ENCODE peak calls at places on chromosomes 13 and 19, in ten cellular contexts. K, E, D, Z, P, J, Q, A, X and O are unnamed samples.

GRCh38 chr19:14091086-14091884 is 734 bp upstream of the SAMD1 start:
- DNase-seq in Q (peak), Z (peak), J (peak), K (no peak), D (peak), E (no peak), X (peak), A (peak), P (no peak), O (no peak)

GRCh38 chr13:110399801-110400200 is 92.7 kb downstream of the COL4A2 start:
- DNase-seq in Q (no peak), J (no peak), Z (no peak), A (no peak), E (no peak), D (peak), P (no peak), K (no peak), X (no peak), O (no peak)

GRCh38 chr13:89393758-89394157 is 1722.6 kb downstream of the SLITRK5 start:
- DNase-seq in A (no peak), K (no peak), Q (no peak), D (no peak), X (no peak), J (no peak), P (no peak), Z (no peak), E (no peak), O (no peak)

GRCh38 chr19:2952953-2953481 is 8.2 kb upstream of the ZNF77 start:
- DNase-seq in A (no peak), J (peak), D (peak), E (no peak), Q (peak), P (no peak), Z (no peak), K (no peak), X (no peak), O (no peak)

GRCh38 chr13:33229446-33230177 is 55.9 kb downstream of the STARD13 start:
- DNase-seq in D (no peak), E (peak), X (peak), J (no peak), Q (no peak), Z (no peak), A (no peak), P (no peak), K (no peak), O (no peak)

GRCh38 chr19:4814625-4815425 is 16.7 kb downstream of the TICAM1 start:
- DNase-seq in K (no peak), E (no peak), A (no peak), P (peak), Z (no peak), D (peak), Q (no peak), J (no peak), X (no peak), O (no peak)

GRCh38 chr19:10142701-10143375 is 23.1 kb upstream of the EIF3G start:
- DNase-seq in A (no peak), Z (no peak), E (no peak), P (no peak), X (no peak), K (no peak), D (no peak), J (no peak), Q (no peak), O (no peak)

GRCh38 chr19:38337360-38337653 is 1.7 kb downstream of the CATSPERG start:
- DNase-seq in E (no peak), J (no peak), X (no peak), D (no peak), A (no peak), Z (no peak), Q (peak), P (no peak), K (no peak), O (no peak)

GRCh38 chr13:70568571-70568970 is 460.3 kb upstream of the KLHL1 start:
- DNase-seq in Z (peak), E (peak), K (no peak), D (peak), Q (peak), X (no peak), J (no peak), A (peak), P (no peak), O (no peak)

GRCh38 chr13:36101157-36101556 is 30.0 kb downstream of the DCLK1 start:
- DNase-seq in A (no peak), E (no peak), Q (no peak), Z (no peak), K (no peak), X (no peak), D (no peak), J (no peak), P (no peak), O (no peak)

GRCh38 chr13:24851546-24851945 is 87.6 kb downstream of the RNF17 start:
- DNase-seq in J (no peak), D (peak), K (no peak), Z (no peak), E (peak), X (no peak), A (no peak), P (no peak), Q (peak), O (no peak)

GRCh38 chr13:46575321-46575721 is 22.4 kb downstream of the LRCH1 start:
- DNase-seq in Z (peak), J (no peak), D (peak), Q (no peak), K (no peak), P (no peak), X (no peak), A (no peak), E (no peak), O (no peak)

GRCh38 chr19:51271015-51271600 is 20.2 kb downstream of the SIGLECL1 start:
- DNase-seq in D (no peak), E (no peak), A (no peak), Z (no peak), Q (no peak), P (no peak), J (no peak), X (no peak), K (no peak), O (no peak)

DNA sequence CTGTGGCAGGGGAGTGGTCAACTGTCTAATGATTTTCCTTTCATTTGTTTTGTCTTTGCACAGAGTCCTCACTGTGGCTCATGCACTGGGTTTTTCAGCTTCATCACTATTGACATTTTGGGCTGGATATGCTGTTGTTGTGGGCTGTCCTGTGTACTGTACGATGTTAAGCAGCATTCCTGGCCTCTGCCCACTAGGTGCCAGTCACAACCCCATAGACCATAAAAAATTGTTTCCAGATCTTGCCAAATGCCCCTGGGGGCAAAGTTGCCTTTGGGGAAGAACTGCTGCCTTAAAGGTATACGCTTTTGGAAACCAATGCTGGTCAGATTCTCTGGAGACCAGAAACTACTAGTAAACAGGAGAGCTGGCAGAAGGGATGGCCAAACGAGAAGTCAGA is 310.4 kb downstream of the SPRY2 start:
- DNase-seq in K (no peak), P (no peak), E (no peak), Q (peak), Z (no peak), D (no peak), A (no peak), J (peak), X (no peak), O (no peak)
- TF ChIP-seq CTCF in K (peak), P (peak), E (no peak), Q (peak), Z (no peak), D (no peak), A (peak), J (no peak), X (no peak), O (no peak)

DNA sequence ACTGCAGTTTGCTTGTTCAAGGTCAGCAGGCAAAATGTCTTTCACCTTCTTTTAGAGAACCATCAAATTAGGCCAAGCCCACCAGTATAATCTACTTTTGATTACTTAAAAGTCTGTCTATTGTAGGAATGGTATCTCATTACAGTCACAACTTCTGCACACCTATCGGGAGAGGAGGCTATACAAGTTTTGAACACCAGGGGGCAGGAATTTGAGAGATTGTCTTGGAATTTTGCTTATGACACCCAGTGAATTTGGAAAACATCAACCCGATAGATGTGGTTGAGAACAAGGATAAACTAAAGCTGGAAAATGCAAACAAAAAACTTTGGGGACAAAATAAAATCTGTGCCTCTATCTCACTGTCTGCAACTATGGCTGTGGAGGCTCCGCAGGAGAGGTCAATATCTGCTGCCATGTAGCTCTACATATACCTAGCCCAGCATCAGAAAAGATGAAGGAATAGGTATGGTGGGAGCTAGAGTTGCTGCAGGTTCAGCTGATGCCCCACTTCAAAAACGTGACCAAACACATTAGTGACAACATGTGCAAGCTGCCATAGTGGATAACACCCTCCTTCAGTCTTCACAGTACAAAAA is 1299.2 kb upstream of the SPRY2 start:
- DNase-seq in J (no peak), K (no peak), X (no peak), Q (peak), Z (no peak), P (no peak), E (no peak), A (no peak), D (no peak), O (no peak)
- TF ChIP-seq CTCF in J (peak), K (no peak), X (no peak), Q (peak), Z (no peak), P (no peak), E (no peak), A (peak), D (no peak), O (peak)

GRCh38 chr13:79405831-79406596 is at the start of gene RBM26:
- DNase-seq in E (peak), P (peak), A (peak), Z (peak), D (peak), J (peak), X (peak), K (peak), Q (peak), O (peak)
- TF ChIP-seq CTCF in E (no peak), P (no peak), A (peak), Z (no peak), D (no peak), J (no peak), X (no peak), K (peak), Q (no peak), O (peak)

DNA sequence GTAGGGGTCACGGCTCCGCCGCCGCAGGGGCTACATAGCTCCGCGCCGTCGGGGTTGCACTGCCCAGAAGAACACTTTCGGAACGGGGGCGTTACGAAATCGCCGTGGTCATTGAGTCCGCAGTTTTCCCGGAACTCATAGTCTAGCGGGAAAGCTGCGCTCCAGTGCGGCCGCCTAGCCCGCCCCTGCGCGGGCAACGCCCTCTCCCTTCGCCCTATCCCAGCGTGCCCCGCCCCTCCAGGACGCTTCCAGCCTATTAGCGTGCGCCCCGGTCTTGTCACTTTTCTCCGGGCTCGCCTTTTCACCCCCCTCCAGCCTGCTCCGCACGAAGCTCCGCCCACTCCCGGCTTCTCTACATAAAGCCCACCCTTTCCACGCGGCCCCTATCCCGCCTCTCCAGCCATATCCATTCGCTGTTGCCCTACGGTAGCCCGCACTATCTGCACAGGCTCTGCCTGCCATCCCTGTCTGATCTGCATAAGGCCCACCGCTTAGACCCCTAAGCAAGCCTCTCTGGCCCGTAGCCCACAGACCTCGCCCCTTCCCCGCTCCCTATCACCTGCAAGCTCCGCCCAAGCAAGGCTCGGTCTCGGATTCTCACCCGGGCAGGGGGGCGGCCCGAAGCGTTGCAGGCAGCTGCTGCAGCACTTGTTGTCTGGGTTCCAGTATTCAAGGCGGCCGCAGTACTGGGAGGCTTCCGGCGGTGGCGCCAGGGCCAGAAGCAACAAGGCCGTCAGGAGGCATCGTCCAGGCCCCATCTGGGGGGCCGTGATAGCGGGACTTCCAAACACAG is 1.6 kb downstream of the IGFLR1 start:
- DNase-seq in D (peak), A (peak), Z (peak), J (peak), P (peak), E (peak), Q (peak), K (peak), X (peak), O (peak)
- TF ChIP-seq CTCF in D (no peak), A (peak), Z (peak), J (no peak), P (no peak), E (peak), Q (no peak), K (peak), X (no peak), O (no peak)

GRCh38 chr19:13029893-13030292 is 34.6 kb downstream of the NFIX start:
- DNase-seq in E (no peak), X (no peak), K (no peak), A (no peak), P (no peak), Q (peak), Z (no peak), D (no peak), J (no peak), O (no peak)
- TF ChIP-seq CTCF in E (peak), X (no peak), K (peak), A (peak), P (peak), Q (no peak), Z (peak), D (peak), J (no peak), O (peak)

GRCh38 chr13:80274643-80275042 is 66.3 kb downstream of the SPRY2 start:
- DNase-seq in P (no peak), Q (no peak), Z (no peak), A (no peak), D (no peak), X (no peak), J (no peak), K (no peak), E (no peak), O (no peak)

GRCh38 chr13:80278706-80279105 is 62.2 kb downstream of the SPRY2 start:
- DNase-seq in Z (no peak), X (no peak), K (no peak), D (no peak), Q (no peak), E (no peak), P (no peak), J (no peak), A (no peak), O (no peak)

GRCh38 chr13:80273717-80274116 is 67.2 kb downstream of the SPRY2 start:
- DNase-seq in K (no peak), D (no peak), A (no peak), X (no peak), J (no peak), P (no peak), Q (no peak), Z (no peak), E (no peak), O (no peak)

DNA sequence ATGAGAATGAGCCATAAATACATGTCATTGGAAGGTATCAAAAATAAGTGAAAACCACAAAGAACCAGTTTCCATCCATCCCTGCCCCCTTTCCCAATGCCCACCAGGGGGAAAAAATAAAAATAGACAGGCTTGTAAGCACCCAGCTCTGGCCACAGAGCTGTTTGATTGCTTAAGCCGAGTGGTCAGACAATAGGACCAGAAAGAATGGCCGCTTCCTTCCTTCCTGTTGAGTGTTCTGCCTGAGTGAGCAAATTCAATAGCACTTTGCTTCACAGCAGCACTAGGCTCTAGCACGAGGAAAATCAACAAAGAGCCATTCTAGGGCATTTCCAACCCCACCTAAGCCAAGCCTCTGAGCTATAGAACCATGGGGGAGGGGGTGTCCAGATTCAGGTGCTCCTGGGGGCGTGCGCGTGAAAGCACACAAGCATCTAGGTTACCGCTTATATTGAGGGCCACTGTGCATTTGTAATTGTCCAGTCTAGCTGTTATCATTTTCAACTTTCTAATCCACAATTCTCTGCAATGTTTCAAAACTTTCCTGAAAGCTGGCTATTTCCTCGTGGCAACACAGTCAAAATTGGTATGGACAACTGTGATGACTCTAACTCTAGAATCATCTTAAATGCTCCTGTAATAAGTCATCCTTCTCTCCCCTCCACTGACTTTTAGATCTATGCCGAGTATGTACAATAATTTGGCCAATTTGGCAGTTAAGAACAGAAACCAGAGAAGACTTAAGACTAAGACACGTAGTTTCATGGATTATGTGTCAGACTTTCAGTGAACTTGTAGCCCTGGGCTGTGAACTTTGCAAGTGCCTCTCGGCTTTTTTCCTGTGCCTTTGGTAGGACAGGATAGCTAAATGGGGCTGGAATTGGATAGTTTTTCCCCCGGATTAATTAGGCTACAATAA is 64.3 kb downstream of the SPRY2 start:
- DNase-seq in Q (no peak), Z (no peak), A (no peak), J (no peak), X (no peak), P (no peak), D (peak), K (no peak), E (no peak), O (no peak)
- TF ChIP-seq CTCF in Q (no peak), Z (no peak), A (no peak), J (no peak), X (no peak), P (no peak), D (no peak), K (no peak), E (no peak), O (peak)

DNA sequence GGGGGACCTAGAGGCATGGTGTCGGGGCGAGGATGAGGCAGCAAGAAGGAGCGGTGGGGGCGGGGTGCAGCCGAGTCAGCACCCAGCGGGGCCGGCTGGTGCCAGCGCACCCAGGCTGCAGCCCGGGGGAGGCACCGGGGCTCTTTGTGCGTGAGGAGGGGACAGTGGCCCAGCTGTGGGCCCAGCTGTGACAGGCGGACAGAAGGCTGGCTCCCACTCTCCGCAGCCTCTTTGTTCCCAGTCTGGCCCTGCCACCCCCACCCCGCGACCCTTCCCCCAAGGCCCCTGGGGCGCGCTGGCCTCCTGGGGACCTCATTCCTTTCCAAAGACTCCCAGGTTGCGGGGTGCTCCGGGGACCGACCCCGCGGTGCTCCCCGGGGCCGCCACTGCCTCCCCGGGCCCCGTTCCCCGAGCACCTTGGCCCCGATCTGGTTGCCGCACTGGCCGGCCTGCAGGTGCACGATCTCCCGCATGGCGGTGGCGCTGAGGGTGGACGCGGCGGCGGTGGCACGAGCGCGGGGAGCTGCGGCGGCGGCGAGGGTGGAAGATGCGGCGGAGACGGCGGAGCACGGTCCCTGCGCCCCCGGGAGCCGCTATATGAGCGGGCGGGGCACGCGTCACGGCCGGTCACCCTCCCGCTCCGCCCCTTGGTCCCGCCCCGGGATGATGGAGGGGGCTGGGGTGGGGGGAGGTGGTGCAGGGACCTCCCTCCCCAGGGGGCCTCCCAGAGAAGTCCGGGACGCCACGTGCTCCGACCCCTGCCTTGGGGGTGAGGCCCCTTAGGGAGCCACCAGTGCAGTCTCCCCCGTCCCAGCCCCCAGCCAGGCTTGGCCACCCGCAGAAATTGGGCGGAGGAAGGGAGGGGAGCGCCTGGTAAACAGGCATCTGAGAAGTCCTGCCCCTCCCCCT is at the start of gene TUBB4A:
- DNase-seq in E (no peak), Z (peak), X (no peak), J (peak), Q (no peak), A (no peak), D (no peak), P (no peak), K (peak), O (no peak)
- TF ChIP-seq CTCF in E (no peak), Z (peak), X (no peak), J (no peak), Q (no peak), A (no peak), D (no peak), P (no peak), K (no peak), O (peak)

DNA sequence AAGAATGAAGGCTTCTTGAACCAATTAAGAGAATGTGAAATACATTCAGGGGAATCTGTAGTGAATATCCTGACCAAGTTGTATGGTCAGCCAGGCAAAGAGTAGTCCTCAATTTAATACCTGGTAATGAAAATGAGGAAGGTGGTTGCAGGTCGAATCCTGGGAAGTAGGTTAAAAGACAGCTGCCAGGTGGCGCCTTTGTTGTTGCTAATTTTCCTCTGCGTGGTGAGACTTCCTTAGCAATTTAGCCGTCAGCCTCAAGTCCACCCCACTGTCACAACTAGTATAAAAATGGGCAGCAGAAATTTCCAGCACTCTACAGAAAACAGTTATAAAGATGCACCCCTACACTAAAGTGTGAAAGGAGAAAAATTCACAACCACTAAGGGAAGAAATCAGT is 235.7 kb downstream of the NHLRC3 start:
- DNase-seq in Z (peak), X (no peak), Q (peak), P (no peak), J (no peak), E (no peak), A (no peak), K (no peak), D (peak), O (no peak)
- TF ChIP-seq CTCF in Z (peak), X (no peak), Q (peak), P (peak), J (no peak), E (peak), A (peak), K (peak), D (no peak), O (peak)